ENCODE peak calls at places on chromosomes 1 and 21, in eight cellular contexts. F is heart right ventricle; E is GM23338; W is CD8-positive, alpha-beta T cell; T is lower lobe of right lung; J is PC-9; C is left ventricle myocardium inferior; Z is colonic mucosa. N is an unnamed sample.

GRCh38 chr1:230752407-230752806 is 5.2 kb downstream of the CAPN9 start:
- DNase-seq in F (no peak), E (peak), W (no peak), T (peak), J (peak), C (no peak), Z (peak), N (no peak)

GRCh38 chr1:210446479-210446878 is 117.8 kb downstream of the HHAT start:
- DNase-seq in F (no peak), E (no peak), W (peak), T (no peak), J (peak), C (no peak), Z (no peak), N (peak)

GRCh38 chr1:55483523-55483922 is 268.4 kb upstream of the USP24 start:
- DNase-seq in F (no peak), E (peak), W (no peak), T (no peak), J (no peak), C (no peak), Z (no peak), N (no peak)

GRCh38 chr1:201538618-201539551 is at the start of gene NAV1:
- DNase-seq in F (peak), E (peak), W (no peak), T (peak), J (peak), C (peak), Z (peak), N (no peak)

GRCh38 chr1:10856253-10856683 is 59.8 kb upstream of the CASZ1 start:
- DNase-seq in F (no peak), E (no peak), W (no peak), T (no peak), J (no peak), C (no peak), Z (no peak), N (no peak)

GRCh38 chr1:65845758-65846060 is 53.0 kb downstream of the PDE4B start:
- DNase-seq in F (no peak), E (no peak), W (no peak), T (no peak), J (no peak), C (no peak), Z (no peak), N (no peak)

GRCh38 chr1:230355128-230355527 is 71.0 kb downstream of the PGBD5 start:
- DNase-seq in F (no peak), E (no peak), W (no peak), T (no peak), J (no peak), C (no peak), Z (no peak), N (no peak)

GRCh38 chr1:157438236-157439012 is 113.9 kb downstream of the FCRL5 start:
- DNase-seq in F (no peak), E (peak), W (no peak), T (no peak), J (no peak), C (no peak), Z (no peak), N (no peak)

GRCh38 chr1:204746838-204747442 is 61.4 kb upstream of the LRRN2 start:
- DNase-seq in F (no peak), E (peak), W (peak), T (no peak), J (peak), C (no peak), Z (peak), N (peak)

GRCh38 chr1:12397426-12398134 is 167.8 kb downstream of the VPS13D start:
- DNase-seq in F (no peak), E (no peak), W (no peak), T (no peak), J (no peak), C (no peak), Z (no peak), N (no peak)

GRCh38 chr1:90400121-90400520 is 317.0 kb downstream of the BARHL2 start:
- DNase-seq in F (no peak), E (no peak), W (no peak), T (no peak), J (no peak), C (no peak), Z (no peak), N (no peak)

GRCh38 chr1:157142765-157143423 is 4.7 kb upstream of the ETV3 start:
- DNase-seq in F (no peak), E (no peak), W (no peak), T (no peak), J (no peak), C (no peak), Z (no peak), N (no peak)

GRCh38 chr21:27164208-27165172 is 197.6 kb upstream of the ADAMTS5 start:
- DNase-seq in F (no peak), E (no peak), W (no peak), T (no peak), J (no peak), C (no peak), Z (no peak), N (no peak)

GRCh38 chr1:22509815-22510214 is 53.5 kb upstream of the EPHA8 start:
- DNase-seq in F (no peak), E (no peak), W (no peak), T (no peak), J (no peak), C (no peak), Z (no peak), N (no peak)
- H3K27ac ChIP-seq in F (no peak), E (no peak), W (no peak), T (no peak), J (no peak), C (no peak), Z (no peak), N (no peak)

DNA sequence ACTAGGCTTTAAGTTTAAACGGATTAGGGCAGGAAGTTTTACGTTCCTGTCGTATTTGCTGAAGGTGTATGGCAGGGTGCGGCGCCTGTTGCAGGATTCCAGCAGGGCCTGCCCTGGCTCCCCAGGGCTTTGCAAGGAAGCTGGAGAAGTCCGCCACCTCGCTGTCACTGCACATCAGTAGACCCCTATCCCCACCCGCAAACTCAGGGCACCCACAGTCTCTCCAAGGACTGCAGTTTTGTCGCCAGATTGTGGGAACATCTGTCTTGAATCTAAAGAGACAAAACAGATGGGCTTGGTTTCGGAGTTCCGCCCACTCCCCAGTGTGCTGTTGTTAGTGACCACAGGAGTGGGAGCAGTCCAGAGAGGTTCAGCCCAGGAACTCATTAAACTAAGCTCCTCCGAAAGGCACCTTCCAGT is 110.9 kb downstream of the CDC7 start:
- DNase-seq in F (no peak), E (peak), W (no peak), T (peak), J (no peak), C (no peak), Z (peak), N (no peak)
- H3K27ac ChIP-seq in F (no peak), E (no peak), W (no peak), T (peak), J (no peak), C (no peak), Z (no peak), N (no peak)

DNA sequence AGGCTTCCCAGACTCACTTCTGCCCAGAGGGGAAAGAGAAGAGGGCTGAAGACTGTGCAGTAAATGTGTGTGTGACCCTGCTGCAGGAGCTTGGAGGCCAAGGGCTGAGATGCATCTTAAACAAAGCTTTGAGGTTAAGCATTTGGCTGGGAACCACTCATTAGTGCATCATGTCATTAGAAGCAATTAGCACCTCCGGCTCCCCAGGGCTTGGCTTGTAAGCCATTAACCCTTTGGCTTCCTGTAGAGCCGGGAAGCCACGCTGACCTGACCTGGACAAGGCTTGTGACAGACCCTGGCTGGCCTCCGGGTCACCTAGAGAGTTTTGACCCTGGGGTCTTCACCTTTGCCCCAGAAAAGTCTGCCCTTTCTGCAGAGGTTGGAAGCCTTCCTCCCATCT is 77.0 kb downstream of the CSMD2 start:
- DNase-seq in F (no peak), E (no peak), W (no peak), T (no peak), J (no peak), C (no peak), Z (no peak), N (no peak)
- H3K27ac ChIP-seq in F (no peak), E (no peak), W (no peak), T (no peak), J (no peak), C (no peak), Z (no peak), N (no peak)

GRCh38 chr1:185245466-185245865 is 71.6 kb downstream of the IVNS1ABP start:
- DNase-seq in F (no peak), E (no peak), W (no peak), T (no peak), J (no peak), C (no peak), Z (no peak), N (no peak)

GRCh38 chr1:185250063-185250462 is 67.0 kb downstream of the IVNS1ABP start:
- DNase-seq in F (no peak), E (peak), W (no peak), T (no peak), J (no peak), C (no peak), Z (no peak), N (no peak)

GRCh38 chr1:185244015-185244747 is 72.9 kb downstream of the IVNS1ABP start:
- DNase-seq in F (no peak), E (no peak), W (peak), T (no peak), J (no peak), C (no peak), Z (no peak), N (peak)

GRCh38 chr1:185249563-185249962 is 67.5 kb downstream of the IVNS1ABP start:
- DNase-seq in F (no peak), E (peak), W (no peak), T (no peak), J (no peak), C (no peak), Z (no peak), N (no peak)
- H3K27ac ChIP-seq in F (peak), E (peak), W (no peak), T (no peak), J (no peak), C (peak), Z (no peak), N (no peak)

GRCh38 chr21:35138665-35139381 is 89.7 kb upstream of the RUNX1 start:
- DNase-seq in F (no peak), E (peak), W (peak), T (no peak), J (peak), C (no peak), Z (no peak), N (peak)
- H3K27ac ChIP-seq in F (no peak), E (no peak), W (no peak), T (no peak), J (peak), C (no peak), Z (no peak), N (no peak)

GRCh38 chr1:179058343-179059184 is 23.3 kb upstream of the TOR3A start:
- DNase-seq in F (no peak), E (peak), W (no peak), T (no peak), J (no peak), C (no peak), Z (no peak), N (no peak)
- H3K27ac ChIP-seq in F (no peak), E (peak), W (no peak), T (no peak), J (peak), C (no peak), Z (no peak), N (no peak)

DNA sequence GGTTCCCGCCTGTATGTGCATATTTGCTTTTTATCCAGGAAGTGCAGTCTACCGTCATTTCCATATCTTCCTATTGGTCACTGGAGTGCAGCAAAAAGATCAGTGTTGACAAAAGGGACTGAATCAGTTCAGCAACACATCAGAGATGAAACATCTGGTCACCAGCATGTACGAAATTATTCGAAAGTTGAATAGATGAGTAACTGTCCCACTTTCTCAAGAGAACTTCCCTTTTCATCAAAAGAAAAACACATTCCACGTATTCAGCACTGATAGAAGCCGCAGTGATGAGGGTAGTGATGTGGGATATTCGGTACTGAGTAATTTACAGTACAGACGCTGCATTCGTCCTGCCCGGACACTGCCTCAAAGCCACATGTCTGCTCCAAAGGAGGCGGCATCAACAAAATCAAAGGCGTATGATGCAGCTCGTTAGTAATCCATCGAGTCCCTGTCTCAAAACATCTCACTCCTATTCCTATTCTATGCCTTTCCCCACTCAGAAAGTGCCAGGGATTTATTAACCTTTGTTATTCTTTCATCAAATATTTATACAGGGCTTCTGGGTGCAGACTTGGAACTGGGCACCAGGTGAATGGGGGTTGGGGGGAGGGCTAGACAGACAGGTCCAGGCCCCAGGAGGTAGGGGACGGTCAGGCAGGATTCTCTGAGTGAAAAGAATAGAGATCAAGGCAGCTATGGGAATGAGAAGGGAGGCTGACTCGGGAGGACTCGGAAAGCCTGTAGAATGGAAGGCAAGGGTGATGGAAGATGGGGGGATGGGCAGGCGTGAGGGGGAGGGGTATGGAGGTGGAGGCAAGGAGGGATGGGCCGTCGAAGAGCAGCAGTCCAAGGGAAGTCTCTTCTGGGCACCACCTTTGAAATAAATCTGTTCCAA is 79.5 kb upstream of the SLC45A1 start:
- DNase-seq in F (no peak), E (peak), W (no peak), T (no peak), J (no peak), C (no peak), Z (peak), N (no peak)
- H3K27ac ChIP-seq in F (peak), E (peak), W (no peak), T (no peak), J (peak), C (peak), Z (peak), N (no peak)

N was measured in CD4-positive, alpha-beta T cell.